ENCODE peak calls at places on chromosomes 16 and 17, in eight cellular contexts. Q, I, K, G, C, F, X and N are unnamed samples.

GRCh38 chr16:645852-646678 is 3.1 kb upstream of the WDR90 start:
- DNase-seq in I (no peak), G (no peak), Q (peak), C (no peak), F (peak), K (no peak), X (peak), N (no peak)

GRCh38 chr16:28181557-28181914 is 30.2 kb downstream of the XPO6 start:
- DNase-seq in X (peak), Q (no peak), F (peak), K (no peak), G (no peak), C (no peak), I (peak), N (no peak)

GRCh38 chr16:29126057-29126494 is 141.2 kb downstream of the LAT start:
- DNase-seq in C (no peak), K (no peak), Q (no peak), I (no peak), G (no peak), X (no peak), F (no peak), N (no peak)

GRCh38 chr16:87860553-87861299 is 8.6 kb downstream of the SLC7A5 start:
- DNase-seq in Q (no peak), X (no peak), G (no peak), C (no peak), K (no peak), I (peak), F (no peak), N (no peak)

GRCh38 chr17:82876602-82877391 is 37.0 kb upstream of the ZNF750 start:
- DNase-seq in Q (peak), G (peak), C (no peak), I (peak), F (peak), X (peak), K (no peak), N (peak)

GRCh38 chr16:75820672-75821071 is 94.4 kb upstream of the CPHXL start:
- DNase-seq in K (no peak), X (no peak), G (peak), C (no peak), I (no peak), F (no peak), Q (no peak), N (no peak)

GRCh38 chr17:60748232-60748631 is 70.6 kb downstream of the BCAS3 start:
- DNase-seq in F (no peak), C (no peak), K (no peak), X (no peak), Q (no peak), I (no peak), G (no peak), N (no peak)

GRCh38 chr16:78742501-78743283 is 643.2 kb downstream of the WWOX start:
- DNase-seq in I (no peak), Q (peak), C (peak), K (no peak), G (no peak), X (no peak), F (peak), N (peak)

GRCh38 chr16:35207059-35207999 is 1747.9 kb downstream of the TP53TG3F start:
- DNase-seq in K (peak), F (no peak), G (no peak), C (no peak), Q (no peak), I (no peak), X (peak), N (no peak)

GRCh38 chr16:11836653-11837244 is 14.6 kb downstream of the RSL1D1 start:
- DNase-seq in K (no peak), X (no peak), G (no peak), Q (no peak), I (peak), F (no peak), C (no peak), N (no peak)

GRCh38 chr17:61317779-61318178 is 81.9 kb upstream of the TBX2 start:
- DNase-seq in F (no peak), Q (no peak), C (no peak), K (no peak), G (peak), X (no peak), I (no peak), N (no peak)

GRCh38 chr16:84360748-84361147 is 7.6 kb upstream of the ATP2C2 start:
- DNase-seq in C (no peak), K (no peak), Q (no peak), X (no peak), F (no peak), G (no peak), I (no peak), N (no peak)

GRCh38 chr16:84361546-84361945 is 6.8 kb upstream of the ATP2C2 start:
- DNase-seq in I (peak), X (no peak), C (no peak), F (no peak), G (no peak), K (no peak), Q (no peak), N (no peak)

GRCh38 chr16:84360170-84360569 is 8.2 kb upstream of the ATP2C2 start:
- DNase-seq in K (no peak), X (no peak), G (no peak), I (no peak), F (no peak), C (peak), Q (no peak), N (no peak)

GRCh38 chr16:84359326-84359725 is 9.0 kb upstream of the ATP2C2 start:
- DNase-seq in X (no peak), C (no peak), F (no peak), K (no peak), I (no peak), Q (no peak), G (no peak), N (no peak)

GRCh38 chr16:84362410-84362809 is 5.9 kb upstream of the ATP2C2 start:
- DNase-seq in K (no peak), X (no peak), Q (peak), G (peak), F (peak), C (no peak), I (no peak), N (peak)
- H3K27ac ChIP-seq in K (no peak), X (no peak), Q (peak), G (no peak), F (no peak), C (no peak), I (no peak), N (peak)

DNA sequence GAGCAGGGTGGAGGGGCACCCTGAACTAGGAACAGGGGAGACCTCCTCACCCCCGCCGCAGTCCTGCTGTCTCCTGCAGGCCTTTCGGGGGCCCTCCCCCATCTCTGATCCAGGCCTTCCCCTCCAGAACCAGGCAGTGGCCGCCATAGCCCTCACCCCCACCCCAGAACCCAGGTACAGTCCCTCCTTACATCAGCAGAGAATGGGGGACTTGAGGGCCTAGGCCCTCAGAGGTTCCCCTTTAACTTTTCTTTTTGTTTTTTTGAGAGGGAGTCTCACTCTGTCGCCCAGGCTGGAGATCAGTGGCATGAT is 4.3 kb upstream of the HAP1 start:
- DNase-seq in G (no peak), X (no peak), F (no peak), I (no peak), K (no peak), C (no peak), Q (no peak), N (no peak)
- H3K27ac ChIP-seq in G (no peak), X (no peak), F (no peak), I (no peak), K (no peak), C (no peak), Q (no peak), N (no peak)

GRCh38 chr16:89586218-89586617 is 10.7 kb downstream of the CPNE7 start:
- DNase-seq in F (no peak), C (no peak), I (no peak), Q (no peak), G (no peak), X (no peak), K (no peak), N (no peak)

GRCh38 chr16:89584768-89585549 is 9.4 kb downstream of the CPNE7 start:
- DNase-seq in K (no peak), Q (no peak), I (no peak), G (no peak), C (no peak), X (no peak), F (no peak), N (peak)

GRCh38 chr16:89589241-89589926 is 13.8 kb downstream of the CPNE7 start:
- DNase-seq in F (no peak), C (no peak), I (no peak), Q (no peak), K (no peak), X (no peak), G (no peak), N (no peak)

GRCh38 chr16:89588413-89589109 is 13.0 kb downstream of the CPNE7 start:
- DNase-seq in X (no peak), I (no peak), Q (no peak), F (no peak), G (no peak), C (no peak), K (no peak), N (no peak)

GRCh38 chr16:89586853-89587252 is 11.3 kb downstream of the CPNE7 start:
- DNase-seq in I (peak), G (no peak), Q (peak), K (no peak), C (no peak), F (no peak), X (no peak), N (no peak)
- H3K27ac ChIP-seq in I (no peak), G (no peak), Q (no peak), K (no peak), C (no peak), F (no peak), X (no peak), N (no peak)

GRCh38 chr17:29037739-29038465 is 5.0 kb upstream of the PIPOX start:
- DNase-seq in Q (no peak), I (no peak), G (no peak), X (no peak), C (no peak), K (no peak), F (no peak), N (peak)
- H3K27ac ChIP-seq in Q (no peak), I (no peak), G (no peak), X (no peak), C (no peak), K (no peak), F (no peak), N (no peak)

GRCh38 chr17:14276535-14277250 is 24.2 kb upstream of the HS3ST3B1 start:
- DNase-seq in X (no peak), C (no peak), I (no peak), K (peak), F (no peak), Q (no peak), G (no peak), N (no peak)
- H3K27ac ChIP-seq in X (no peak), C (no peak), I (no peak), K (no peak), F (no peak), Q (no peak), G (no peak), N (no peak)

DNA sequence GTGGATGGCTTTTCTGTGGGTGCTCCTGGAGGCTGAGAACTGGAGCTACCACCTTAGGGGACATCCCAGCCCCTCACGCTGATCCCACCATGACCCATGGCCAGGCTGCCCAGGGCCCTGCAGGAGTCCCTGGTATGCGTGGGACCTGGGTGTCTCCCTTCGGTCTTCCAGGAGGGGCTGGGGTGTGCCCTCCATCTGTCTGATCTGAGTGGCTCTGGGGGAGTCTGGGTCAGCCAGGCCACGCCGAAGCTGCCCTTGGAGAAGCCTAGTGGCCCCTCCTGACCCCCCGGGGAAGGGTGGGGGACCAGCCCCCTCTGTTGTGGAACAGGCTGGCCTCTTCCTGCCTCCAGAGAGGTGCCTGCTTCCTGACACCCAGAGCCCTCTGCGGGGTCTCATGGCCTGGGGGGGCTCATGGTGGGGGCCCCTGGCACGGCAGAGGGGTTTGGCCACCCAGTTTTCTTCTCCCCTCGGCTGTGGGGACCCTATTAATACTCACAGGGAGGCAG is 10.7 kb downstream of the BAIAP2 start:
- DNase-seq in F (no peak), C (no peak), X (no peak), K (no peak), G (no peak), I (no peak), Q (no peak), N (no peak)
- H3K27ac ChIP-seq in F (no peak), C (no peak), X (peak), K (peak), G (no peak), I (no peak), Q (peak), N (peak)